ENCODE peak calls at places on chromosomes 2 and 18, in nine cellular contexts. B is upper lobe of left lung; N is RWPE1; I is substantia nigra; F is body of pancreas; O is dorsolateral prefrontal cortex; K is right cardiac atrium; D is effector memory CD4-positive, alpha-beta T cell; U is left ventricle myocardium inferior. X is an unnamed sample.

GRCh38 chr2:10331702-10332401 is 29.1 kb downstream of the HPCAL1 start:
- DNase-seq in B (no peak), N (no peak), I (no peak), F (no peak), O (no peak), K (no peak), D (peak), U (no peak), X (no peak)

GRCh38 chr2:109063326-109063670 is 65.7 kb upstream of the SH3RF3 start:
- DNase-seq in B (no peak), N (no peak), I (no peak), F (no peak), O (no peak), K (no peak), D (no peak), U (no peak), X (no peak)

GRCh38 chr18:76801567-76802505 is 20.5 kb upstream of the ZNF236 start:
- DNase-seq in B (peak), N (peak), I (no peak), F (peak), O (peak), K (peak), D (peak), U (peak), X (peak)

GRCh38 chr2:41966431-41966893 is 81.4 kb upstream of the PKDCC start:
- DNase-seq in B (peak), N (peak), I (peak), F (peak), O (peak), K (peak), D (no peak), U (peak), X (peak)

GRCh38 chr2:177523781-177524180 is 131.2 kb downstream of the AGPS start:
- DNase-seq in B (no peak), N (no peak), I (no peak), F (no peak), O (no peak), K (no peak), D (no peak), U (no peak), X (no peak)

GRCh38 chr18:55579471-55579870 is 8.5 kb downstream of the TCF4 start:
- DNase-seq in B (no peak), N (no peak), I (no peak), F (no peak), O (no peak), K (no peak), D (no peak), U (no peak), X (no peak)

GRCh38 chr2:32632089-32632488 is 4.2 kb downstream of the TTC27 start:
- DNase-seq in B (no peak), N (peak), I (no peak), F (no peak), O (no peak), K (no peak), D (no peak), U (no peak), X (no peak)

GRCh38 chr18:22563098-22563707 is 145.5 kb upstream of the CTAGE1 start:
- DNase-seq in B (no peak), N (peak), I (no peak), F (peak), O (no peak), K (no peak), D (no peak), U (no peak), X (no peak)

GRCh38 chr18:79538635-79539034 is 141.0 kb upstream of the CTDP1 start:
- DNase-seq in B (no peak), N (no peak), I (no peak), F (no peak), O (no peak), K (no peak), D (no peak), U (no peak), X (no peak)

GRCh38 chr18:45416168-45416567 is 199.1 kb upstream of the SLC14A2 start:
- DNase-seq in B (no peak), N (no peak), I (no peak), F (no peak), O (no peak), K (no peak), D (no peak), U (no peak), X (no peak)

GRCh38 chr18:56302161-56302560 is 336.2 kb downstream of the TXNL1 start:
- DNase-seq in B (no peak), N (no peak), I (no peak), F (no peak), O (peak), K (no peak), D (no peak), U (no peak), X (no peak)

GRCh38 chr18:9433616-9434239 is 41.6 kb upstream of the RALBP1 start:
- DNase-seq in B (no peak), N (no peak), I (no peak), F (no peak), O (no peak), K (no peak), D (no peak), U (no peak), X (no peak)

GRCh38 chr2:226894752-226895151 is 58.9 kb downstream of the RHBDD1 start:
- DNase-seq in B (no peak), N (no peak), I (no peak), F (no peak), O (no peak), K (no peak), D (no peak), U (no peak), X (no peak)

GRCh38 chr2:156563994-156564753 is 128.0 kb downstream of the GPD2 start:
- DNase-seq in B (no peak), N (no peak), I (no peak), F (no peak), O (no peak), K (no peak), D (no peak), U (no peak), X (no peak)

GRCh38 chr2:30527411-30527810 is 80.4 kb downstream of the LCLAT1 start:
- DNase-seq in B (no peak), N (no peak), I (no peak), F (no peak), O (no peak), K (no peak), D (no peak), U (no peak), X (no peak)

GRCh38 chr2:32360416-32360815 is 3.6 kb downstream of the BIRC6 start:
- DNase-seq in B (no peak), N (no peak), I (no peak), F (no peak), O (no peak), K (no peak), D (no peak), U (no peak), X (no peak)

GRCh38 chr2:111709321-111709720 is 174.7 kb downstream of the ANAPC1 start:
- DNase-seq in B (no peak), N (no peak), I (no peak), F (no peak), O (no peak), K (no peak), D (no peak), U (no peak), X (no peak)

GRCh38 chr2:96520231-96520630 is 15.1 kb upstream of the NEURL3 start:
- DNase-seq in B (no peak), N (no peak), I (no peak), F (no peak), O (no peak), K (no peak), D (no peak), U (no peak), X (no peak)

GRCh38 chr2:167212054-167212648 is 323.9 kb downstream of the XIRP2 start:
- DNase-seq in B (no peak), N (peak), I (no peak), F (peak), O (peak), K (no peak), D (no peak), U (no peak), X (no peak)

GRCh38 chr2:101206080-101206479 is 46.6 kb upstream of the CNOT11 start:
- DNase-seq in B (no peak), N (no peak), I (no peak), F (no peak), O (no peak), K (no peak), D (no peak), U (no peak), X (no peak)

GRCh38 chr2:108297436-108298141 is 8.9 kb downstream of the SULT1C2 start:
- DNase-seq in B (no peak), N (peak), I (no peak), F (no peak), O (no peak), K (no peak), D (no peak), U (no peak), X (no peak)

GRCh38 chr2:47178359-47178758 is 23.3 kb upstream of the STPG4 start:
- DNase-seq in B (no peak), N (no peak), I (no peak), F (no peak), O (no peak), K (no peak), D (no peak), U (no peak), X (no peak)

GRCh38 chr2:238230699-238231098 is 9.1 kb downstream of the HES6 start:
- DNase-seq in B (no peak), N (no peak), I (no peak), F (no peak), O (no peak), K (no peak), D (no peak), U (no peak), X (no peak)

GRCh38 chr2:238233625-238234024 is 6.2 kb downstream of the HES6 start:
- DNase-seq in B (no peak), N (no peak), I (no peak), F (no peak), O (no peak), K (no peak), D (no peak), U (no peak), X (no peak)

GRCh38 chr2:238231809-238232208 is 8.0 kb downstream of the HES6 start:
- DNase-seq in B (no peak), N (no peak), I (no peak), F (no peak), O (no peak), K (no peak), D (no peak), U (no peak), X (no peak)

GRCh38 chr2:238228700-238229099 is 11.1 kb downstream of the HES6 start:
- DNase-seq in B (no peak), N (no peak), I (no peak), F (no peak), O (no peak), K (no peak), D (no peak), U (no peak), X (peak)

GRCh38 chr2:238231251-238231793 is 8.5 kb downstream of the HES6 start:
- DNase-seq in B (peak), N (no peak), I (peak), F (peak), O (peak), K (peak), D (peak), U (peak), X (peak)
- H3K27ac ChIP-seq in B (no peak), N (no peak), I (no peak), F (peak), O (peak), K (no peak), D (no peak), U (peak), X (peak)

DNA sequence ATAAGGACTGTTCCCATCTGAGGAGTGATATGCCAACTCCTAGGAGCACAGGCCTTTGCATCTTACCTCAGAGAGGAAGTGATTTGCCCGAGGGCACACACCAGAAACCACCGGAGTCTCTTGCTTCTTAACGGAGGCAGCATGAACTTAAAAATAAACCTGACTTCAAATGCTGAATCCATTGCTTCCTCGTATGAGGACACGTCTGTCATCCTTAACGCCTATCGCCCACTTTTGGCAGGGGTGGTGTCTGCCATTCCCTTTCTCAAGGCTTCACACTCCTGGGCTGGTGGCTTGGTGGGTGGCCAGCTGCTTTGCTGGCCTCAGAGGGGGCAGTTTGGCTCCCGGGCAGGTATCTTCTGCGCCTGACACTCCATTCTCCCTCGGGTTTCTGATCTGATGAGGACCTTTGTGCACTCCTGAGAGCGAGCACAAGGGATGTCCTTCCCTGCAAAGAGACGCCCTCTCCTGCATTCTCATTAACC is 1.1 kb upstream of the PREB start:
- DNase-seq in B (no peak), N (no peak), I (no peak), F (no peak), O (no peak), K (no peak), D (no peak), U (no peak), X (no peak)
- H3K27ac ChIP-seq in B (no peak), N (peak), I (no peak), F (no peak), O (no peak), K (no peak), D (no peak), U (peak), X (no peak)

GRCh38 chr2:128505150-128505490 is 186.5 kb upstream of the HS6ST1 start:
- DNase-seq in B (no peak), N (no peak), I (no peak), F (no peak), O (peak), K (no peak), D (no peak), U (no peak), X (no peak)
- H3K27ac ChIP-seq in B (no peak), N (no peak), I (no peak), F (no peak), O (no peak), K (no peak), D (no peak), U (no peak), X (no peak)

GRCh38 chr2:172925600-172925999 is 150.0 kb upstream of the MAP3K20 start:
- DNase-seq in B (no peak), N (no peak), I (no peak), F (no peak), O (no peak), K (no peak), D (no peak), U (no peak), X (no peak)

GRCh38 chr2:172924070-172924469 is 151.6 kb upstream of the MAP3K20 start:
- DNase-seq in B (no peak), N (no peak), I (no peak), F (no peak), O (no peak), K (no peak), D (no peak), U (no peak), X (no peak)

GRCh38 chr2:172921538-172922236 is 154.0 kb upstream of the MAP3K20 start:
- DNase-seq in B (no peak), N (no peak), I (no peak), F (no peak), O (no peak), K (no peak), D (no peak), U (no peak), X (no peak)

GRCh38 chr2:172919732-172920131 is 155.9 kb upstream of the MAP3K20 start:
- DNase-seq in B (no peak), N (no peak), I (no peak), F (no peak), O (no peak), K (peak), D (no peak), U (no peak), X (no peak)

DNA sequence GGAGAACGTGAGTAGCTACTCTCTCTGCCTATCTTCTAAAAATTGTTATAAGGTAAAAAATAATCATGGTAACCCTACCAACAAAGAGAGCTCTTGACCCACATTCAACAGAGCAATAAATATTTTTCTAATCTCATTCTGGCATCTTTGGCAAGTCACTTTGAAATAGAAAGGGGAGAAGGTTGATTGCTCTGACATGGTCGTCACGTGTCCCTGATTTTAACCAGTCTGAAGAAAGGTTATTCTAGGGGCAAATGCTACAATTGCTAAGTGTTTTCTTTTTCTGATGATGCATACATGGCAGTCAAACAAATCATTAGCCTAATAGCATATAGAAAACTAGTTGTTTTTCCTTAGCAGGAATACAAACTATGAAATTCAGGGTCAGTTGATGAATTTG is 153.4 kb upstream of the MAP3K20 start:
- DNase-seq in B (no peak), N (no peak), I (no peak), F (no peak), O (no peak), K (no peak), D (no peak), U (no peak), X (no peak)
- H3K27ac ChIP-seq in B (no peak), N (no peak), I (no peak), F (no peak), O (peak), K (no peak), D (no peak), U (no peak), X (no peak)

GRCh38 chr2:172247203-172247602 is 144.5 kb upstream of the DLX2 start:
- DNase-seq in B (no peak), N (no peak), I (no peak), F (no peak), O (no peak), K (no peak), D (no peak), U (no peak), X (no peak)
- H3K27ac ChIP-seq in B (no peak), N (peak), I (no peak), F (no peak), O (no peak), K (no peak), D (no peak), U (no peak), X (no peak)

X was measured in sigmoid colon.